ENCODE peak calls at places on chromosomes 6 and 20, in four cellular contexts. Q is heart right ventricle; X is CD4-positive, alpha-beta memory T cell; J is stomach. F is an unnamed sample.

GRCh38 chr6:168715643-168716481 is 274.9 kb downstream of the SMOC2 start:
- DNase-seq in Q (no peak), J (no peak), X (no peak), F (no peak)

GRCh38 chr6:30703821-30704220 is 13.0 kb upstream of the NRM start:
- DNase-seq in X (no peak), J (no peak), Q (no peak), F (no peak)

GRCh38 chr20:20427202-20427864 is 59.4 kb downstream of the INSM1 start:
- DNase-seq in Q (no peak), J (no peak), X (no peak), F (no peak)

GRCh38 chr6:56374841-56375369 is 127.5 kb upstream of the COL21A1 start:
- DNase-seq in X (no peak), J (no peak), Q (peak; percentile 59), F (no peak)

GRCh38 chr20:62111148-62111547 is 11.1 kb upstream of the LSM14B start:
- DNase-seq in Q (no peak), X (no peak), J (no peak), F (no peak)

GRCh38 chr6:167331565-167331964 is 6.7 kb downstream of the TTLL2 start:
- DNase-seq in Q (no peak), J (peak; percentile 50), X (no peak), F (no peak)

GRCh38 chr6:157266274-157267101 is 56.8 kb downstream of the TMEM242 start:
- DNase-seq in Q (no peak), J (no peak), X (no peak), F (no peak)

GRCh38 chr20:51481311-51481997 is 61.1 kb downstream of the NFATC2 start:
- DNase-seq in Q (no peak), J (no peak), X (peak; percentile 37), F (no peak)

GRCh38 chr20:3900187-3900604 is 11.0 kb downstream of the PANK2 start:
- DNase-seq in Q (no peak), X (no peak), J (no peak), F (no peak)

GRCh38 chr6:160668589-160668988 is 4.5 kb upstream of the LPA start:
- DNase-seq in X (no peak), Q (no peak), J (no peak), F (no peak)

GRCh38 chr6:163897030-163897429 is 482.5 kb downstream of the QKI start:
- DNase-seq in Q (no peak), J (no peak), X (no peak), F (no peak)

GRCh38 chr6:138503881-138504680 is 4.8 kb upstream of the NHSL1 start:
- DNase-seq in Q (no peak), J (no peak), X (no peak), F (no peak)

GRCh38 chr6:30508890-30509736 is 19.8 kb downstream of the HLA-E start:
- DNase-seq in X (peak; percentile 82), J (no peak), Q (no peak), F (no peak)

GRCh38 chr6:19719691-19720127 is 117.5 kb upstream of the ID4 start:
- DNase-seq in J (no peak), X (no peak), Q (no peak), F (no peak)

GRCh38 chr20:53580376-53581111 is 13.1 kb downstream of the ZNF217 start:
- DNase-seq in X (no peak), J (peak; percentile 19), Q (no peak), F (no peak)

GRCh38 chr6:131290955-131291354 is 155.7 kb downstream of the AKAP7 start:
- DNase-seq in X (no peak), J (no peak), Q (no peak), F (no peak)

GRCh38 chr6:4487538-4487937 is 288.7 kb upstream of the CDYL start:
- DNase-seq in X (no peak), J (peak; percentile 43), Q (no peak), F (no peak)

GRCh38 chr6:168584251-168584650 is 143.3 kb downstream of the SMOC2 start:
- DNase-seq in Q (no peak), X (no peak), J (no peak), F (no peak)

GRCh38 chr6:1916334-1916985 is 306.7 kb downstream of the FOXC1 start:
- DNase-seq in Q (no peak), X (no peak), J (no peak), F (peak; percentile 13)

GRCh38 chr20:45503430-45503829 is 12.0 kb downstream of the SPINT3 start:
- DNase-seq in X (no peak), J (no peak), Q (no peak), F (no peak)

GRCh38 chr6:42963855-42964605 is 3.5 kb downstream of the GNMT start:
- DNase-seq in J (no peak), Q (no peak), X (peak; percentile 37), F (no peak)

GRCh38 chr6:114169763-114170162 is 173.1 kb downstream of the HS3ST5 start:
- DNase-seq in J (no peak), X (no peak), Q (no peak), F (no peak)

GRCh38 chr20:61949363-61949713 is 116.3 kb downstream of the TAF4 start:
- DNase-seq in Q (no peak), X (no peak), J (no peak), F (no peak)

GRCh38 chr6:108921547-108922331 is 73.5 kb downstream of the ARMC2 start:
- DNase-seq in X (no peak), J (no peak), Q (no peak), F (no peak)

GRCh38 chr6:170450946-170451761 is 102.0 kb downstream of the PSMB1 start:
- DNase-seq in J (no peak), X (no peak), Q (peak; percentile 36), F (no peak)

GRCh38 chr6:11419763-11420453 is 117.6 kb upstream of the TMEM170B start:
- DNase-seq in Q (no peak), X (no peak), J (no peak), F (no peak)

GRCh38 chr6:11414564-11414963 is 123.0 kb upstream of the TMEM170B start:
- DNase-seq in X (peak; percentile 76), Q (no peak), J (no peak), F (no peak)

GRCh38 chr6:11413728-11414127 is 123.8 kb upstream of the TMEM170B start:
- DNase-seq in X (no peak), Q (no peak), J (no peak), F (no peak)

GRCh38 chr6:11416936-11417576 is 120.5 kb upstream of the TMEM170B start:
- DNase-seq in J (no peak), X (no peak), Q (no peak), F (no peak)

DNA sequence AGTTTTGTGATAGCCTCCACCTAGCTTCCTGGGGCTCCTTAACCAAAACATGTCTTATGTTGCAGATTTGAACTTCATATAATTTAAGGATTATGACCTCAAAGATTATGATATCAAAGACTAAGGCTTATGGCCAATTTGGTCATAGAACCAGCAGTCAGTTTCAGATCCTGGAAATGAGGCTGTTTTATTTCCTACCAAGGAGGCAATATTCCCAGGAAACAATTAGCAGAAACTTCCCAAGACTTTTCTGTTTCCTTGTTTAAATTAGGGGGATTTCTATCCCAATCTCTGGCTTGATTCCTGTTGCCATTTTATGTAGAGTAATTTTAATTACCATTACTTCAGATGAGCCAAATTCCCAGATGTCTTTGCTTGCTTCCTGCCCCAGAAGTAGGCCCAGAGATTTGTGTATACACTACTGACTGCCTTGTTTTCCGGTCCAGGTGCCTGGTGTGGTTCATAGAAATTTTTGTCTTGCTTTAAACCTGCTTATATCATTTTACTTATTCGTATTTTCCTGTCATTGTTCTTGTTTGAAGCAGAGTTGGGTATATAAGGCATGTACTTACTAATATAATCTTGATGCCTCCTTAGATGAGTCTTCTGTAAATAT is 119.2 kb upstream of the TMEM170B start:
- DNase-seq in Q (no peak), X (no peak), J (no peak), F (no peak)
- H3K27ac ChIP-seq in Q (peak overlapping the region; percentile 44), X (no peak overlapping the region), J (peak overlapping the region; percentile 32), F (no peak overlapping the region)

GRCh38 chr20:5159928-5160327 is 33.1 kb downstream of the CDS2 start:
- DNase-seq in J (no peak), X (no peak), Q (no peak), F (no peak)

GRCh38 chr20:5153612-5154542 is 27.1 kb downstream of the CDS2 start:
- DNase-seq in Q (no peak), J (no peak), X (no peak), F (no peak)

GRCh38 chr20:5154543-5154925 is 27.7 kb downstream of the CDS2 start:
- DNase-seq in Q (no peak), J (no peak), X (no peak), F (no peak)

GRCh38 chr20:5153152-5153467 is 26.3 kb downstream of the CDS2 start:
- DNase-seq in X (no peak), Q (no peak), J (no peak), F (no peak)

DNA sequence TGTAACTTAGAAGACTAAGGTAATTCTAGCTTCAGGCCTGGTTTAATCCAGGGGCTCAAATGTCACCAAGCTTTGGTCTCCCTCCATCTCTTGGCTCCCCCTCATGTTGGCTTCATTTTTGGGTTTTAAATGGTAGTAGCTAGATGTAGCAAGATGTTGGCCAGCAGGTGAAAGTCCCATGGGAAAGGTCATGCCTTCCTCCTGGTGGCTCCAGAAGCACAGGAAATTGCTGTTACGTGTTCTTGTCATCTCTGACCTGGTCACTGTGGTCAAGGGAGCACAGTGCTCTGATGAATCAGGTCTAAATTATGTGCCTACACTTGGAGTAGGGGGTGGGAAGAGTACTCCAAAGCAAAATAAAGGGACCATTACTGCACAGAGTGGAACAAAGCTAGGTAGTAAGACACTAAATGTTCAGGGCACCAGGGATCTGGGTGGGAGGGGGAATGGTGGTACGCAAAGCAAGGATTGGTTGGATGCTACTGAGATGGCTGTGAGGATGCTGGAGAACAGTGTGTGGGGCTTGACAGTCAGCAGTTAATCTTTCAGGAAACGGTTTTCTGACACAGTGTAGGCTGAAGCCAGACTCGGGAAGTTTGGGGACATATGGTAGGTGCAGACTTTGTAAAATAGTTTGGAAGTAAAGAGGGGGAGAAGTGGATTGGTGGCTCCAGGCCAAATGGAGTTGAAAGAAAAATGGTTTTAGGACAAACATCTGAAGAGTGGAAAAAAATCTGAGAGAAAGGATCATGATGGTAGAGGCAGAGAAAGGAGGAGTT is 30.1 kb downstream of the CDS2 start:
- DNase-seq in Q (no peak), X (no peak), J (no peak), F (no peak)
- H3K27ac ChIP-seq in Q (no peak overlapping the region), X (no peak overlapping the region), J (no peak overlapping the region), F (no peak overlapping the region)

GRCh38 chr20:18056174-18057105 is 1.3 kb downstream of the OVOL2 start:
- DNase-seq in Q (no peak), X (no peak), J (peak; percentile 64), F (no peak)
- H3K27ac ChIP-seq in Q (no peak overlapping the region), X (no peak overlapping the region), J (peak overlapping the region; percentile 90), F (no peak overlapping the region)

GRCh38 chr20:64053841-64054661 is 4.6 kb upstream of the SOX18 start:
- DNase-seq in Q (peak; percentile 90), X (no peak), J (no peak), F (no peak)
- H3K27ac ChIP-seq in Q (peak overlapping the region; percentile 90), X (no peak overlapping the region), J (peak overlapping the region; percentile 79), F (no peak overlapping the region)

DNA sequence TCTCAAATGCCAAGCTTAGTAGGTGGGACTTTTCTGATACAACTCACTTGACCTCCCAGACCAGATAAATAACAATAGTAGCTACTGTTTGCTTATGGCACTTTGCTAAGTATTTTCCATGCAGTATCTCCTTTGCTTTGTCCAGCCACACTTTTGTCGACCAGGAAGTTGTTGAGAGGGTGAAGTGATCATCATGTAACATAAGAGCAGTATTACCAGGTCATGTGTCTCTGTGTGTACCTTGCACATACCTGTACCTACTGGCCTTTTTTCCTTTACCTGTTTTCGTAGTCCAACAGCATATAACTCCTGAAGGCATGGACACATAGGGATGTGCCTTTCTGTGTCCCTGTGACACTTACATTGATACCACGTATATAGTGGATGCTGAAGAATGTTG is 16.9 kb downstream of the EDN3 start:
- DNase-seq in X (no peak), J (no peak), Q (no peak), F (no peak)
- H3K27ac ChIP-seq in X (no peak overlapping the region), J (no peak overlapping the region), Q (no peak overlapping the region), F (no peak overlapping the region)

GRCh38 chr6:117072134-117072533 is 193.2 kb upstream of the VGLL2 start:
- DNase-seq in J (no peak), Q (peak; percentile 35), X (no peak), F (no peak)
- H3K27ac ChIP-seq in J (no peak overlapping the region), Q (no peak overlapping the region), X (no peak overlapping the region), F (no peak overlapping the region)

F was measured in caudate nucleus.